ENCODE peak calls at places on chromosomes 2 and 18, in five cellular contexts. V is H54, R is cardiac fibroblast, A is NCI-H748 treated with DMSO at 0.1 percent for 48 hours, H is MV-4-11. G is an unnamed sample.

GRCh38 chr2:113305146-113305545 is 26.4 kb upstream of the PAX8 start:
- DNase-seq in V (no peak), R (no peak), A (no peak), H (no peak), G (no peak)

GRCh38 chr2:177127821-177128220 is 84.8 kb upstream of the HNRNPA3 start:
- DNase-seq in V (no peak), R (no peak), A (no peak), H (no peak), G (no peak)

GRCh38 chr2:241173557-241173956 is 14.9 kb upstream of the ANO7 start:
- DNase-seq in V (no peak), R (no peak), A (no peak), H (no peak), G (no peak)

GRCh38 chr2:200765139-200765951 is 46.4 kb upstream of the BZW1 start:
- DNase-seq in V (no peak), R (peak; percentile 84), A (no peak), H (no peak), G (no peak)

GRCh38 chr2:140658766-140659165 is 1472.0 kb downstream of the LRP1B start:
- DNase-seq in V (no peak), R (no peak), A (no peak), H (no peak), G (no peak)

GRCh38 chr2:25387479-25388449 is 46.0 kb upstream of the DNMT3A start:
- DNase-seq in V (no peak), R (no peak), A (no peak), H (no peak), G (no peak)

GRCh38 chr2:105643405-105644173 is 101.1 kb upstream of the NCK2 start:
- DNase-seq in V (no peak), R (no peak), A (no peak), H (no peak), G (no peak)

GRCh38 chr2:2649109-2650072 is 318.3 kb upstream of the MYT1L start:
- DNase-seq in V (no peak), R (no peak), A (no peak), H (no peak), G (no peak)

GRCh38 chr2:23452853-23453420 is 68.0 kb downstream of the KLHL29 start:
- DNase-seq in V (no peak), R (peak; percentile 14), A (no peak), H (peak; percentile 78), G (no peak)

GRCh38 chr18:7273301-7273911 is 42.5 kb downstream of the LRRC30 start:
- DNase-seq in V (peak; percentile 56), R (peak; percentile 91), A (no peak), H (peak; percentile 56), G (no peak)

GRCh38 chr2:32632089-32632488 is 4.2 kb downstream of the TTC27 start:
- DNase-seq in V (peak; percentile 47), R (peak; percentile 40), A (no peak), H (peak; percentile 33), G (no peak)

GRCh38 chr18:32677578-32677977 is 95.2 kb downstream of the KLHL14 start:
- DNase-seq in V (no peak), R (no peak), A (no peak), H (no peak), G (no peak)

GRCh38 chr2:241724975-241725870 is 9.2 kb upstream of the D2HGDH start:
- DNase-seq in V (no peak), R (no peak), A (no peak), H (peak; percentile 69), G (no peak)

G was measured in NCI-H1436.